ENCODE peak calls at places on chromosome 9, in four cellular contexts. P is GM12878, V is SK-N-SH, S is HepG2. B is an unnamed sample.
A peak's percentile ranks its signal among the peaks of the same experiment; 100 is the strongest.

GRCh38 chr9:122822056-122822455 is 6.3 kb downstream of the PDCL start:
- DNase-seq in V (no peak), P (no peak), S (no peak), B (no peak)

GRCh38 chr9:17810728-17811634 is 232.1 kb downstream of the SH3GL2 start:
- DNase-seq in S (peak; percentile 41), P (no peak), V (peak; percentile 50), B (peak; percentile 50)

GRCh38 chr9:95834281-95834907 is 41.1 kb upstream of the ERCC6L2 start:
- DNase-seq in V (no peak), P (no peak), S (no peak), B (peak; percentile 42)

GRCh38 chr9:135380321-135380960 is 99.1 kb upstream of the PPP1R26 start:
- DNase-seq in P (no peak), V (no peak), S (no peak), B (no peak)

GRCh38 chr9:134046894-134047681 is 20.7 kb downstream of the BRD3 start:
- DNase-seq in S (no peak), V (no peak), P (no peak), B (no peak)

GRCh38 chr9:134371731-134372130 is 45.5 kb downstream of the RXRA start:
- DNase-seq in S (no peak), P (no peak), V (no peak), B (no peak)

GRCh38 chr9:127424669-127424986 is 446 bp downstream of the ZNF79 start:
- DNase-seq in V (no peak), P (no peak), S (no peak), B (no peak)

GRCh38 chr9:128096614-128097013 is 28.6 kb downstream of the SLC25A25 start:
- DNase-seq in P (no peak), S (no peak), V (no peak), B (no peak)

GRCh38 chr9:124222109-124222508 is 35.6 kb upstream of the NEK6 start:
- DNase-seq in P (no peak), V (no peak), S (no peak), B (no peak)

GRCh38 chr9:108874058-108874788 is 12.2 kb downstream of the ACTL7A start:
- DNase-seq in P (no peak), V (no peak), S (no peak), B (no peak)

GRCh38 chr9:68584110-68585033 is 43.7 kb upstream of the TMEM252 start:
- DNase-seq in S (peak; percentile 79), P (peak; percentile 58), V (peak; percentile 80), B (peak; percentile 81)

GRCh38 chr9:115850548-115851304 is 302.9 kb upstream of the PAPPA start:
- DNase-seq in V (no peak), P (no peak), S (no peak), B (no peak)

GRCh38 chr9:137300607-137301085 is 1.4 kb downstream of the NRARP start:
- DNase-seq in P (no peak), S (no peak), V (peak; percentile 69), B (peak; percentile 52)

GRCh38 chr9:72165821-72166547 is 16.7 kb downstream of the GDA start:
- DNase-seq in P (no peak), V (no peak), S (no peak), B (no peak)

GRCh38 chr9:5442400-5443011 is 4.8 kb upstream of the PLGRKT start:
- DNase-seq in V (peak; percentile 44), P (no peak), S (peak; percentile 57), B (peak; percentile 25)

GRCh38 chr9:86202338-86202882 is 57.0 kb downstream of the C9orf153 start:
- DNase-seq in V (peak; percentile 56), S (peak; percentile 16), P (peak; percentile 20), B (peak; percentile 57)

GRCh38 chr9:72006481-72006880 is 53.9 kb downstream of the C9orf57 start:
- DNase-seq in S (no peak), P (no peak), V (no peak), B (no peak)

GRCh38 chr9:23162789-23163188 is 663.3 kb downstream of the ELAVL2 start:
- DNase-seq in V (no peak), P (no peak), S (no peak), B (no peak)

GRCh38 chr9:18706648-18707047 is 232.7 kb downstream of the ADAMTSL1 start:
- DNase-seq in V (no peak), S (no peak), P (no peak), B (no peak)

GRCh38 chr9:72596451-72597180 is 75.2 kb downstream of the TMC1 start:
- DNase-seq in P (no peak), V (no peak), S (no peak), B (no peak)

GRCh38 chr9:6272229-6272597 is 56.0 kb upstream of the TPD52L3 start:
- DNase-seq in V (no peak), P (no peak), S (peak; percentile 76), B (no peak)

GRCh38 chr9:81822967-81823366 is 105.3 kb upstream of the SPATA31D4 start:
- DNase-seq in P (no peak), S (no peak), V (no peak), B (no peak)

GRCh38 chr9:69671904-69672827 is at the start of gene APBA1:
- DNase-seq in V (peak; percentile 89), S (no peak), P (no peak), B (peak; percentile 19)

GRCh38 chr9:21317956-21318923 is 13.1 kb upstream of the IFNA5 start:
- DNase-seq in P (no peak), V (peak; percentile 30), S (peak; percentile 24), B (no peak)

GRCh38 chr9:105244996-105245719 is 707 bp downstream of the SLC44A1 start:
- DNase-seq in P (no peak), S (no peak), V (peak; percentile 60), B (no peak)

GRCh38 chr9:36074870-36075532 is 38.3 kb downstream of the RECK start:
- DNase-seq in V (peak; percentile 30), P (no peak), S (peak; percentile 17), B (no peak)

GRCh38 chr9:72473474-72474241 is 47.8 kb upstream of the TMC1 start:
- DNase-seq in V (no peak), S (no peak), P (peak; percentile 48), B (no peak)

GRCh38 chr9:97830884-97831829 is 21.9 kb upstream of the FOXE1 start:
- DNase-seq in S (peak; percentile 24), P (no peak), V (no peak), B (no peak)
- TF ChIP-seq NFIC in S (no peak), P (no peak), V (no peak), B (no peak)

GRCh38 chr9:120432600-120432999 is 147.4 kb downstream of the CDK5RAP2 start:
- DNase-seq in S (no peak), V (no peak), P (no peak), B (no peak)

GRCh38 chr9:120436937-120437592 is 142.9 kb downstream of the CDK5RAP2 start:
- DNase-seq in V (no peak), P (no peak), S (no peak), B (no peak)

GRCh38 chr9:120433701-120434100 is 146.3 kb downstream of the CDK5RAP2 start:
- DNase-seq in S (no peak), P (no peak), V (no peak), B (no peak)

GRCh38 chr9:120435066-120435465 is 144.9 kb downstream of the CDK5RAP2 start:
- DNase-seq in V (no peak), S (no peak), P (no peak), B (no peak)

DNA sequence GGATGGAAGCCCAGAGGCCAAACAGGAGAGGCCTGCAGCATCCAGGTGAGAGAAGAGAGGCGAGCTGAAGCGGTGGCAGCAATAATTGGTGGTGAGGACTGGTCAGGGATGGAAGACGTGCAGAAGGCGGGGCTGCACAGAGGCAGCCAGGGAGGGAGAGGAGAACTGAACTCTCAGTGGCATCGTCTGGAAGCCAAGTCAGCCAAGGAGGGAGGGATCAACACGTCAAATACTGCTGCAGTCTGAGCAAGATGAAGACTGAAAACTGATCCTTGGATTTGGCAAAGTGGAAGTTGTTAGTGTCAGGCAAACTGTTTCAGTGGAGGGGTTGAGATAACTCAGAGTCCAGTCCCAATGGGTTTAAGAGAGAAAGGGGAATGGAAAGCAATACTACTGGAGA is 145.4 kb downstream of the CDK5RAP2 start:
- DNase-seq in S (no peak), V (no peak), P (no peak), B (no peak)
- TF ChIP-seq NFIC in S (no peak), V (no peak), P (no peak), B (no peak)

GRCh38 chr9:2740616-2741015 is 23.3 kb downstream of the KCNV2 start:
- DNase-seq in P (no peak), V (no peak), S (no peak), B (no peak)
- TF ChIP-seq NFIC in P (no peak), V (no peak), S (no peak), B (no peak)

DNA sequence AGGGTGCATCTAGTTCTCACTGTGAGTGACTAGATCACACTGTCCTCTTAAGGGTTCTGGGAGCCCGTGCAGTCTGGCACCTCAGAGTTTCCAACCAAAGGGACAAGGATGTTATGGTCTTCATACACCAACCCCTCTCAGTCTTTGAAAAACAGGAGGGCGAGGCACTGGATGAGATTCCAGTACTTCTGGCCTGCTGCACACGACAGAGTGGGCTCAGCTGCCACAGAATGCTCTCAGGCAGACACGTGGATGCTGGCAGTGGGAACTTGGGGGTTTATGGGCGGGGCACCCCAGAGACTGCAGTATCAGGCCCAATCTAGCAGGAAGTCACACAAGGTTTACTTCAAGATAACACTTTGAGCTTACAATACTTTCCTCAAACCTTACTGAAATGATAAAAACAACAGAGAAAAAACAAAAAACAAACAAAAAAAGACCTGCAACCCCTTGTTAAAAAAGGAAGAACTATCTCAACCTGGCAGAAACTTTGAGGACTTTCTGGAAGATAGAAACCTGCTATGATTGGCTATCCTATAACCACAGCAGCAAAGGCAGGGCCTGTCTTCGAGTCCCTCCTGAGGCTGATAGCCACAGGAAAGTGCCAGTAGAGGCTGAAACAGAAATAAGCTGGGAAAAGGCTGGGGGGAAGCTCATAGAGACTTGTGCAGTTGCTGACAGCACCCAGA is 28.3 kb upstream of the TGFBR1 start:
- DNase-seq in P (no peak), S (no peak), V (no peak), B (peak; percentile 67)
- TF ChIP-seq NFIC in P (no peak), S (no peak), V (no peak), B (peak; percentile 40)

DNA sequence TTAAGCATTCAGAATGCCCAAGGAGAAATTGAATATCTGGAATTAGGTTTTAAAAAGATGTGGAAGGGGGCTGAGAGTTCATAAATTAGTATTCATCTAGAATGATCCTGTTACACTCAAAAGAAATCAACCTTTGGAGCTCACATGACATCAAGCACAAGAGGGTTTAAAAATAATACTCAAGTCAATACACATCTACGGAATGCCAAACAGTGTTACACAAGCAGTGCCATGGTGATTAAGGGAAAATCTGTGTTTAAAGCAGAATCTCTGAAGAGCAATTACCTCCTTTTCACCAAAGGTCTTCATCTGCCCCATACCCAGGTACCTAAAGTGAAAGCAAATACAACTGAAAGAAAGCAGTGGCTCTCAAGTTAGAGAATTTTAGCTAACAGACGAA is 261.6 kb downstream of the NFIB start:
- DNase-seq in P (no peak), V (no peak), S (no peak), B (no peak)
- TF ChIP-seq NFIC in P (no peak), V (no peak), S (no peak), B (no peak)

B was measured in K562.